ENCODE peak calls at places on chromosomes 12 and 14, in eight cellular contexts. Y is posterior vena cava; R is ovary; P is AG09309; I is Calu3; N is posterior cingulate gyrus; H is activated naive CD4-positive, alpha-beta T cell; Z is NCI-H1105. O is an unnamed sample.

GRCh38 chr12:87779858-87780498 is 249.2 kb downstream of the C12orf50 start:
- DNase-seq in Z (peak), R (no peak), I (no peak), Y (no peak), P (no peak), N (no peak), H (no peak), O (no peak)

GRCh38 chr12:115349711-115350110 is 665.7 kb upstream of the TBX3 start:
- DNase-seq in Z (no peak), I (no peak), Y (no peak), R (no peak), P (no peak), H (no peak), N (no peak), O (no peak)

GRCh38 chr14:51873221-51873893 is 12.9 kb downstream of the GNG2 start:
- DNase-seq in N (no peak), Z (peak), I (peak), R (no peak), P (peak), H (no peak), Y (no peak), O (peak)

GRCh38 chr12:67649165-67650126 is 901 bp downstream of the DYRK2 start:
- DNase-seq in P (no peak), Z (no peak), H (no peak), R (peak), N (peak), I (peak), Y (peak), O (no peak)

GRCh38 chr12:117790948-117791347 is 177.8 kb downstream of the KSR2 start:
- DNase-seq in I (no peak), P (no peak), H (no peak), Y (no peak), N (no peak), Z (no peak), R (no peak), O (no peak)

GRCh38 chr14:99320621-99321235 is 48.7 kb upstream of the BCL11B start:
- DNase-seq in N (no peak), H (no peak), R (no peak), Z (no peak), I (no peak), Y (peak), P (no peak), O (no peak)

GRCh38 chr12:12715459-12716150 is 1.6 kb upstream of the CDKN1B start:
- DNase-seq in R (no peak), Y (no peak), Z (peak), I (no peak), H (no peak), P (no peak), N (no peak), O (no peak)

GRCh38 chr14:103545915-103546650 is 16.4 kb downstream of the BAG5 start:
- DNase-seq in Z (no peak), P (no peak), I (no peak), N (no peak), Y (peak), H (no peak), R (peak), O (no peak)

GRCh38 chr12:110698171-110698902 is 9.4 kb upstream of the HVCN1 start:
- DNase-seq in R (peak), P (peak), I (peak), N (peak), H (peak), Z (peak), Y (peak), O (peak)

GRCh38 chr14:35335388-35336092 is 43.4 kb downstream of the PSMA6 start:
- DNase-seq in H (no peak), I (peak), N (no peak), R (peak), Y (no peak), Z (no peak), P (no peak), O (no peak)

GRCh38 chr12:100434177-100434576 is 39.5 kb upstream of the NR1H4 start:
- DNase-seq in Y (no peak), I (no peak), P (no peak), N (no peak), H (no peak), R (no peak), Z (no peak), O (no peak)

GRCh38 chr14:106318700-106319099 is 792.3 kb downstream of the TMEM121 start:
- DNase-seq in P (no peak), H (no peak), Z (no peak), Y (no peak), R (no peak), I (no peak), N (no peak), O (no peak)

GRCh38 chr14:100662850-100663527 is 63.7 kb upstream of the DLK1 start:
- DNase-seq in P (no peak), I (peak), Z (peak), H (no peak), R (peak), N (peak), Y (peak), O (peak)

GRCh38 chr14:85911044-85911443 is 381.1 kb downstream of the FLRT2 start:
- DNase-seq in H (no peak), N (no peak), P (no peak), Z (no peak), I (no peak), R (no peak), Y (no peak), O (no peak)

GRCh38 chr12:11228268-11228879 is 41.1 kb downstream of the PRB3 start:
- DNase-seq in P (no peak), I (peak), H (no peak), N (peak), Z (peak), Y (no peak), R (no peak), O (peak)

GRCh38 chr14:29521526-29522137 is 406.0 kb downstream of the PRKD1 start:
- DNase-seq in Y (no peak), R (no peak), Z (peak), P (no peak), N (no peak), I (peak), H (no peak), O (peak)

GRCh38 chr12:56158926-56159461 is 835 bp downstream of the MYL6 start:
- DNase-seq in Y (peak), P (peak), H (no peak), N (peak), I (peak), Z (peak), R (peak), O (peak)

GRCh38 chr12:42704340-42704739 is 114.8 kb upstream of the PRICKLE1 start:
- DNase-seq in Z (no peak), Y (no peak), I (no peak), H (no peak), R (no peak), P (peak), N (no peak), O (no peak)

GRCh38 chr12:5176058-5176457 is 132.4 kb downstream of the KCNA5 start:
- DNase-seq in Z (no peak), H (no peak), Y (no peak), R (no peak), P (no peak), N (no peak), I (no peak), O (no peak)

GRCh38 chr12:108846320-108846719 is 11.1 kb downstream of the SSH1 start:
- DNase-seq in P (no peak), R (no peak), Z (no peak), I (no peak), Y (no peak), N (peak), H (no peak), O (no peak)

GRCh38 chr12:117468016-117468415 is 106.6 kb upstream of the NOS1 start:
- DNase-seq in R (no peak), Z (peak), P (no peak), H (no peak), N (no peak), I (no peak), Y (peak), O (no peak)

GRCh38 chr12:7395950-7396349 is 48.0 kb downstream of the CD163L1 start:
- DNase-seq in Y (no peak), P (no peak), N (no peak), I (no peak), Z (no peak), R (no peak), H (no peak), O (peak)

GRCh38 chr12:102824218-102824835 is 92.7 kb downstream of the PAH start:
- DNase-seq in P (no peak), N (peak), R (peak), Z (no peak), I (peak), H (no peak), Y (peak), O (no peak)

GRCh38 chr12:57850924-57851323 is 4.4 kb upstream of the CTDSP2 start:
- DNase-seq in I (no peak), R (no peak), H (no peak), N (no peak), Y (no peak), P (no peak), Z (no peak), O (no peak)

GRCh38 chr12:24948816-24949722 is at the start of gene BCAT1:
- DNase-seq in Y (peak), R (peak), Z (no peak), P (peak), N (peak), I (peak), H (no peak), O (peak)

GRCh38 chr12:120337730-120338129 is 10.2 kb upstream of the PLA2G1B start:
- DNase-seq in R (no peak), P (no peak), H (no peak), N (no peak), Z (no peak), I (no peak), Y (no peak), O (no peak)

GRCh38 chr12:130803707-130804106 is 35.3 kb downstream of the STX2 start:
- DNase-seq in Z (no peak), R (no peak), I (no peak), P (peak), Y (no peak), H (no peak), N (no peak), O (no peak)

GRCh38 chr12:112294793-112295192 is 87.4 kb downstream of the HECTD4 start:
- DNase-seq in N (no peak), H (no peak), R (no peak), P (no peak), Y (no peak), I (peak), Z (no peak), O (no peak)

GRCh38 chr14:61331992-61332657 is 10.7 kb downstream of the PRKCH start:
- DNase-seq in I (no peak), Y (no peak), P (no peak), N (no peak), Z (no peak), H (no peak), R (no peak), O (no peak)

GRCh38 chr12:72560370-72560769 is 288.2 kb downstream of the TRHDE start:
- DNase-seq in R (no peak), Z (no peak), P (no peak), H (no peak), I (no peak), Y (no peak), N (no peak), O (no peak)

GRCh38 chr12:1131811-1132224 is 140.8 kb downstream of the ERC1 start:
- DNase-seq in H (no peak), I (peak), P (no peak), R (no peak), N (no peak), Y (no peak), Z (no peak), O (no peak)

GRCh38 chr14:32702571-32702970 is 236.1 kb upstream of the NPAS3 start:
- DNase-seq in N (peak), I (no peak), P (no peak), Z (no peak), R (peak), Y (peak), H (no peak), O (no peak)

GRCh38 chr14:74981833-74982232 is 20.9 kb upstream of the EIF2B2 start:
- DNase-seq in Z (no peak), P (no peak), I (no peak), N (no peak), R (no peak), H (no peak), Y (no peak), O (no peak)

GRCh38 chr12:44127966-44128365 is 292.1 kb downstream of the TMEM117 start:
- DNase-seq in P (no peak), R (no peak), H (no peak), Y (no peak), N (no peak), I (no peak), Z (no peak), O (no peak)